ENCODE peak calls at places on chromosomes 4 and X, in ten cellular contexts. B, X, D, G, J, R, L, U, W and K are unnamed samples.

GRCh38 chr4:24770111-24770584 is 25.2 kb upstream of the SOD3 start:
- DNase-seq in W (no peak), J (no peak), G (no peak), B (no peak), X (no peak), D (no peak), R (peak; percentile 94), U (no peak), L (peak; percentile 75), K (no peak)

GRCh38 chr4:184921456-184921855 is 95.7 kb upstream of the ACSL1 start:
- DNase-seq in B (no peak), U (no peak), D (no peak), W (no peak), J (no peak), R (no peak), X (no peak), L (no peak), G (no peak), K (no peak)

GRCh38 chr4:126899382-126899801 is 733.4 kb upstream of the INTU start:
- DNase-seq in D (peak; percentile 35), B (no peak), L (no peak), U (no peak), J (no peak), W (no peak), G (no peak), X (no peak), R (peak; percentile 88), K (no peak)

GRCh38 chrX:357693-358471 is 28.8 kb downstream of the PPP2R3B start:
- DNase-seq in D (no peak), G (no peak), X (no peak), B (no peak), J (no peak), W (peak; percentile 83), R (peak; percentile 24), U (peak; percentile 52), L (peak; percentile 72), K (peak; percentile 23)

GRCh38 chr4:173370477-173371291 is at the start of gene SAP30:
- DNase-seq in R (peak; percentile 99), D (peak; percentile 99), X (peak; percentile 98), U (peak; percentile 98), B (peak; percentile 91), W (peak; percentile 96), G (peak; percentile 98), J (peak; percentile 93), L (peak; percentile 98), K (peak; percentile 92)

GRCh38 chr4:159097785-159098184 is 5.1 kb upstream of the RAPGEF2 start:
- DNase-seq in J (no peak), U (no peak), L (no peak), D (no peak), X (no peak), G (no peak), B (no peak), W (no peak), R (no peak), K (no peak)

GRCh38 chr4:87624698-87625097 is 16.4 kb downstream of the DSPP start:
- DNase-seq in L (peak; percentile 33), X (no peak), G (no peak), B (no peak), D (no peak), W (no peak), R (no peak), J (no peak), U (no peak), K (no peak)

GRCh38 chrX:44223150-44223549 is 120.3 kb downstream of the EFHC2 start:
- DNase-seq in G (no peak), U (no peak), J (no peak), R (peak; percentile 74), W (no peak), X (no peak), D (no peak), L (no peak), B (no peak), K (no peak)

GRCh38 chrX:103793541-103793932 is 16.9 kb downstream of the PLP1 start:
- DNase-seq in W (no peak), U (no peak), D (no peak), G (no peak), L (no peak), J (no peak), R (no peak), X (no peak), B (no peak), K (no peak)

GRCh38 chr4:181796502-181796901 is 446.7 kb upstream of the TENM3 start:
- DNase-seq in G (no peak), U (no peak), R (no peak), D (no peak), B (no peak), L (peak; percentile 7), X (no peak), W (no peak), J (no peak), K (no peak)

GRCh38 chr4:184396570-184397515 is 77.5 kb downstream of the IRF2 start:
- DNase-seq in G (no peak), R (no peak), L (no peak), X (no peak), W (no peak), U (no peak), J (no peak), B (no peak), D (no peak), K (no peak)

GRCh38 chr4:185238261-185238681 is 28.9 kb downstream of the SNX25 start:
- DNase-seq in U (no peak), J (no peak), G (no peak), B (no peak), R (peak; percentile 86), W (no peak), L (no peak), D (no peak), X (no peak), K (no peak)

GRCh38 chr4:8150152-8151090 is 8.2 kb downstream of the ABLIM2 start:
- DNase-seq in W (no peak), D (no peak), B (no peak), U (no peak), L (no peak), J (no peak), R (no peak), G (no peak), X (no peak), K (no peak)

GRCh38 chr4:97938141-97938540 is 205.1 kb downstream of the STPG2 start:
- DNase-seq in R (peak; percentile 23), B (no peak), D (no peak), J (no peak), X (no peak), U (no peak), G (no peak), L (no peak), W (no peak), K (no peak)

GRCh38 chr4:41359069-41359769 is 102.5 kb downstream of the UCHL1 start:
- DNase-seq in D (no peak), R (no peak), L (no peak), U (no peak), X (no peak), B (no peak), W (no peak), G (no peak), J (peak; percentile 76), K (no peak)

GRCh38 chrX:30302957-30303356 is 6.2 kb downstream of the NR0B1 start:
- DNase-seq in J (no peak), U (no peak), L (no peak), D (peak; percentile 25), X (no peak), W (no peak), R (peak; percentile 36), B (no peak), G (no peak), K (no peak)

GRCh38 chr4:15158410-15159091 is 156.3 kb downstream of the CPEB2 start:
- DNase-seq in L (no peak), D (no peak), W (no peak), B (no peak), X (no peak), G (no peak), J (no peak), R (no peak), U (no peak), K (no peak)

GRCh38 chr4:11743236-11743635 is 314.5 kb upstream of the HS3ST1 start:
- DNase-seq in D (no peak), J (no peak), R (peak; percentile 81), G (no peak), W (no peak), L (no peak), X (no peak), B (no peak), U (no peak), K (no peak)

GRCh38 chr4:45350438-45350837 is 624.1 kb upstream of the GNPDA2 start:
- DNase-seq in W (peak; percentile 8), L (peak; percentile 22), B (no peak), R (no peak), U (no peak), D (no peak), J (no peak), X (no peak), G (no peak), K (no peak)

GRCh38 chrX:32673193-32673592 is 538.2 kb downstream of the DMD start:
- DNase-seq in B (no peak), X (no peak), W (peak; percentile 1), D (no peak), G (no peak), U (no peak), L (peak; percentile 15), J (peak; percentile 2), R (peak; percentile 18), K (no peak)

GRCh38 chrX:21375795-21376069 is 1.5 kb downstream of the CNKSR2 start:
- DNase-seq in W (no peak), G (no peak), B (no peak), L (no peak), J (peak; percentile 12), D (no peak), U (no peak), X (no peak), R (no peak), K (no peak)

GRCh38 chr4:169399976-169400767 is 129.4 kb upstream of the SH3RF1 start:
- DNase-seq in X (no peak), J (no peak), G (no peak), L (no peak), W (no peak), D (no peak), R (no peak), B (no peak), U (no peak), K (no peak)